ENCODE peak calls at places on chromosomes 4 and X, in ten cellular contexts. O is lower lobe of right lung, I is A673, F is mammary epithelial cell, G is GM23248, U is AG10803, T is body of pancreas, W is tibial artery, P is astrocyte of the spinal cord, Y is heart left ventricle. D is an unnamed sample.
A peak's percentile ranks its signal among the peaks of the same experiment; 100 is the strongest.

GRCh38 chr4:115969756-115970155 is 856.3 kb upstream of the NDST4 start:
- DNase-seq in U (no peak), Y (no peak), F (peak; percentile 39), O (no peak), I (no peak), P (no peak), W (no peak), G (no peak), T (no peak), D (no peak)

GRCh38 chrX:129833153-129834004 is 10.3 kb downstream of the ZDHHC9 start:
- DNase-seq in U (peak; percentile 63), G (peak; percentile 67), T (no peak), O (no peak), I (no peak), F (no peak), P (peak; percentile 72), Y (no peak), W (no peak), D (no peak)

GRCh38 chrX:150842198-150842553 is 56.3 kb downstream of the CD99L2 start:
- DNase-seq in P (no peak), W (no peak), G (no peak), I (no peak), O (no peak), U (no peak), Y (no peak), T (no peak), F (no peak), D (no peak)

GRCh38 chr4:18914182-18914581 is 892.6 kb upstream of the LCORL start:
- DNase-seq in Y (no peak), P (no peak), U (no peak), I (no peak), G (no peak), W (no peak), T (no peak), O (no peak), F (peak; percentile 29), D (no peak)

GRCh38 chr4:1459081-1459480 is 52.8 kb upstream of the NKX1-1 start:
- DNase-seq in W (peak; percentile 48), O (no peak), F (no peak), T (no peak), I (no peak), G (no peak), Y (no peak), P (no peak), U (no peak), D (no peak)

GRCh38 chr4:27217261-27217769 is 356.7 kb downstream of the STIM2 start:
- DNase-seq in I (peak; percentile 50), O (no peak), Y (no peak), P (peak; percentile 45), F (peak; percentile 64), W (no peak), G (peak; percentile 82), T (no peak), U (peak; percentile 43), D (peak; percentile 69)

GRCh38 chrX:12065251-12065650 is 73.0 kb upstream of the FRMPD4 start:
- DNase-seq in I (peak; percentile 40), O (no peak), P (peak; percentile 19), F (peak; percentile 62), Y (no peak), T (no peak), W (no peak), U (peak; percentile 11), G (peak; percentile 14), D (no peak)

GRCh38 chr4:71231073-71231752 is 107.6 kb upstream of the SLC4A4 start:
- DNase-seq in I (peak; percentile 39), W (peak; percentile 99), P (peak; percentile 42), G (peak; percentile 67), O (peak; percentile 91), F (no peak), T (peak; percentile 92), U (peak; percentile 94), Y (peak; percentile 88), D (peak; percentile 64)

GRCh38 chr4:47913328-47913727 is 1.1 kb downstream of the NFXL1 start:
- DNase-seq in P (peak; percentile 30), G (peak; percentile 60), Y (no peak), T (no peak), F (peak; percentile 51), I (no peak), U (peak; percentile 21), O (no peak), W (no peak), D (no peak)

GRCh38 chr4:183345261-183345660 is 23.0 kb upstream of the CLDN24 start:
- DNase-seq in P (no peak), U (no peak), F (no peak), W (no peak), G (no peak), Y (no peak), O (no peak), I (no peak), T (no peak), D (no peak)

GRCh38 chr4:114509340-114509739 is 89.3 kb upstream of the UGT8 start:
- DNase-seq in G (no peak), O (no peak), Y (no peak), F (no peak), T (no peak), P (no peak), W (no peak), U (no peak), I (no peak), D (no peak)

GRCh38 chr4:6932475-6932874 is 22.8 kb downstream of the TBC1D14 start:
- DNase-seq in O (no peak), Y (no peak), G (no peak), F (no peak), T (no peak), W (no peak), U (no peak), P (no peak), I (no peak), D (no peak)

GRCh38 chrX:44785652-44786051 is 58.2 kb upstream of the DUSP21 start:
- DNase-seq in F (peak; percentile 67), T (no peak), P (peak; percentile 70), O (no peak), I (no peak), G (peak; percentile 93), W (no peak), U (peak; percentile 68), Y (no peak), D (peak; percentile 54)

GRCh38 chr4:118351851-118352827 is 664 bp downstream of the PRSS12 start:
- DNase-seq in O (peak; percentile 66), W (no peak), T (peak; percentile 76), Y (no peak), F (peak; percentile 71), G (peak; percentile 50), U (no peak), P (peak; percentile 35), I (peak; percentile 25), D (no peak)

GRCh38 chr4:182142146-182143085 is 100.8 kb upstream of the TENM3 start:
- DNase-seq in I (peak; percentile 24), U (peak; percentile 62), T (peak; percentile 20), F (peak; percentile 70), G (peak; percentile 4), W (no peak), O (no peak), P (peak; percentile 65), Y (no peak), D (peak; percentile 22)
- H3K4me3 ChIP-seq in I (peak overlapping the region; percentile 85), U (peak overlapping the region; percentile 77), T (no peak overlapping the region), F (peak overlapping the region; percentile 67), G (no peak overlapping the region), W (peak overlapping the region; percentile 59), O (peak overlapping the region; percentile 51), P (peak overlapping the region; percentile 80), Y (peak overlapping the region; percentile 61), D (peak overlapping the region; percentile 81)

DNA sequence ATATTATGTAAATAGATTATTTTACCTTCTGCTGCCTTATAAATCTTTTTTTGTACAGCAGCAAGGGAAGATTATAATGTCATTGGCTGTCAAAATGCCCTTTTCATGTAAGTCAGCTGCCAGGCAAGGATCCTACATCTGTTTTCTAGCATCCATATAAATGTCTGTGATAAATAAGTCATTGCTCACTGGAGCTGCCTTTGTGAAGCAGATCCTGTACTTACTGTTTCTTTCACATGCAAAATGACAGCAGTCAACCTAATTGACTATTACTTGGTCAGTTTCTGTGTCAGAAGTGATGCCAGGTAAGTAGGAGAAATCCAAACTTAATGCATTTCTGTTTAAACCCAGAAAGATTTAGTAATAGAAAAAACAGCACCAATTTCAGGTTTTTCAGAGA is 620.7 kb downstream of the RPA4 start:
- DNase-seq in W (no peak), F (no peak), U (no peak), P (no peak), T (no peak), O (no peak), Y (no peak), G (no peak), I (no peak), D (no peak)
- H3K4me3 ChIP-seq in W (no peak overlapping the region), F (no peak overlapping the region), U (no peak overlapping the region), P (no peak overlapping the region), T (no peak overlapping the region), O (no peak overlapping the region), Y (no peak overlapping the region), G (no peak overlapping the region), I (no peak overlapping the region), D (no peak overlapping the region)

GRCh38 chr4:121072836-121073362 is 564 bp upstream of the NDNF start:
- DNase-seq in T (peak; percentile 7), O (peak; percentile 53), G (peak; percentile 35), F (no peak), U (no peak), P (no peak), Y (peak; percentile 20), I (no peak), W (peak; percentile 67), D (no peak)
- H3K4me3 ChIP-seq in T (no peak overlapping the region), O (peak overlapping the region; percentile 68), G (peak overlapping the region; percentile 84), F (no peak overlapping the region), U (peak overlapping the region; percentile 69), P (peak overlapping the region; percentile 53), Y (peak overlapping the region; percentile 50), I (peak overlapping the region; percentile 71), W (peak overlapping the region; percentile 59), D (peak overlapping the region; percentile 59)

GRCh38 chr4:85776579-85776978 is 301.6 kb downstream of the ARHGAP24 start:
- DNase-seq in Y (no peak), P (peak; percentile 56), U (no peak), W (no peak), G (peak; percentile 72), T (no peak), I (no peak), F (peak; percentile 80), O (no peak), D (no peak)

GRCh38 chr4:85779165-85779564 is 304.2 kb downstream of the ARHGAP24 start:
- DNase-seq in P (peak; percentile 75), Y (no peak), G (peak; percentile 80), U (peak; percentile 53), I (no peak), T (no peak), O (no peak), W (no peak), F (no peak), D (no peak)

GRCh38 chr4:85777908-85778808 is 303.2 kb downstream of the ARHGAP24 start:
- DNase-seq in W (no peak), Y (no peak), I (no peak), O (no peak), F (no peak), G (peak; percentile 44), P (peak; percentile 67), U (peak; percentile 36), T (no peak), D (no peak)

GRCh38 chr4:85780664-85781063 is 305.7 kb downstream of the ARHGAP24 start:
- DNase-seq in W (no peak), Y (no peak), O (no peak), T (no peak), G (peak; percentile 69), P (peak; percentile 64), F (no peak), U (peak; percentile 37), I (no peak), D (no peak)

DNA sequence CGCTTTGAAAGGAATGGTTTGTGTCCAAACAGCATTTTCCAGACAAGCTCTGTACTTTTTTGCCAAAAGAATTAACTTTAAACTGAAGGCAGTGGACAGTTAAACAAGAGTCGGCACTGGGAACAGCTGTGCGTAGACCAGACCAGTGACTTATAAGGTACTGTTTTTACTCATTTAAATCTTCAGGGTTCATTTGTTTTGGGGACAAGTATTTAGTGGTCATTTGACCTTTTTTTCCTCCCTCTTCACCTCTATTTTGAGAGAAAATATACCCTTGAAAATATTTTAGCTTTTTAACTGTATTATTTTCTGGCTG is 303.8 kb downstream of the ARHGAP24 start:
- DNase-seq in F (no peak), O (no peak), P (peak; percentile 70), U (peak; percentile 40), G (peak; percentile 67), W (no peak), T (peak; percentile 14), I (no peak), Y (no peak), D (no peak)
- H3K4me3 ChIP-seq in F (peak overlapping the region; percentile 54), O (peak overlapping the region; percentile 27), P (peak overlapping the region; percentile 60), U (peak overlapping the region; percentile 58), G (peak overlapping the region; percentile 91), W (peak overlapping the region; percentile 53), T (no peak overlapping the region), I (no peak overlapping the region), Y (peak overlapping the region; percentile 30), D (peak overlapping the region; percentile 56)